ENCODE peak calls at places on chromosomes 5 and 9, in five cellular contexts. One of them, this sample, is unnamed.

GRCh38 chr9:134434896-134435506 is 108.7 kb downstream of the RXRA start:
- DNase-seq in CD8-positive, alpha-beta T cell: no peak
- DNase-seq in naive thymus-derived CD8-positive, alpha-beta T cell: no peak
- DNase-seq in neuronal stem cell: no peak
- DNase-seq in neural crest cell: no peak
- DNase-seq in this sample: peak

GRCh38 chr5:171308453-171309275 is at the start of gene TLX3:
- DNase-seq in neural crest cell: no peak
- DNase-seq in neuronal stem cell: no peak
- DNase-seq in CD8-positive, alpha-beta T cell: no peak
- DNase-seq in naive thymus-derived CD8-positive, alpha-beta T cell: no peak
- DNase-seq in this sample: no peak

GRCh38 chr9:32579706-32580331 is 6.9 kb upstream of the NDUFB6 start:
- DNase-seq in naive thymus-derived CD8-positive, alpha-beta T cell: peak
- DNase-seq in neuronal stem cell: peak
- DNase-seq in CD8-positive, alpha-beta T cell: peak
- DNase-seq in neural crest cell: peak
- DNase-seq in this sample: peak

GRCh38 chr5:39197556-39197955 is 21.8 kb downstream of the FYB1 start:
- DNase-seq in naive thymus-derived CD8-positive, alpha-beta T cell: peak
- DNase-seq in neural crest cell: no peak
- DNase-seq in neuronal stem cell: no peak
- DNase-seq in CD8-positive, alpha-beta T cell: peak
- DNase-seq in this sample: no peak

GRCh38 chr9:4661165-4662095 is 664 bp upstream of the PLPP6 start:
- DNase-seq in neuronal stem cell: no peak
- DNase-seq in neural crest cell: no peak
- DNase-seq in naive thymus-derived CD8-positive, alpha-beta T cell: peak
- DNase-seq in CD8-positive, alpha-beta T cell: no peak
- DNase-seq in this sample: no peak

GRCh38 chr5:93591323-93591945 is 8.4 kb downstream of the NR2F1 start:
- DNase-seq in neuronal stem cell: no peak
- DNase-seq in naive thymus-derived CD8-positive, alpha-beta T cell: no peak
- DNase-seq in neural crest cell: no peak
- DNase-seq in CD8-positive, alpha-beta T cell: no peak
- DNase-seq in this sample: no peak

GRCh38 chr5:14261856-14262611 is 118.9 kb downstream of the TRIO start:
- DNase-seq in neural crest cell: no peak
- DNase-seq in neuronal stem cell: no peak
- DNase-seq in naive thymus-derived CD8-positive, alpha-beta T cell: no peak
- DNase-seq in CD8-positive, alpha-beta T cell: no peak
- DNase-seq in this sample: no peak

GRCh38 chr5:167587768-167588167 is 703.7 kb upstream of the WWC1 start:
- DNase-seq in neuronal stem cell: peak
- DNase-seq in neural crest cell: peak
- DNase-seq in CD8-positive, alpha-beta T cell: no peak
- DNase-seq in naive thymus-derived CD8-positive, alpha-beta T cell: no peak
- DNase-seq in this sample: no peak

This sample was measured in sigmoid colon.